ENCODE peak calls at places on chromosomes 7 and 10, in four cellular contexts. B is bronchial epithelial cell, C is RPMI7951, A is NCI-H2029. I is an unnamed sample.

GRCh38 chr7:94394399-94395140 is at the start of gene COL1A2:
- DNase-seq in B (peak), A (peak), C (peak), I (peak)

GRCh38 chr10:71641449-71641848 is 78.1 kb downstream of the C10orf105 start:
- DNase-seq in C (no peak), A (no peak), B (no peak), I (no peak)

GRCh38 chr10:76998451-76998850 is 639.2 kb downstream of the KCNMA1 start:
- DNase-seq in A (no peak), B (no peak), C (peak), I (no peak)

GRCh38 chr10:103765981-103766380 is 89.4 kb downstream of the SH3PXD2A start:
- DNase-seq in C (peak), B (peak), A (no peak), I (no peak)

GRCh38 chr7:87148332-87148955 is 3.8 kb upstream of the DMTF1 start:
- DNase-seq in B (peak), A (no peak), C (peak), I (no peak)

GRCh38 chr7:23468721-23469149 is 1.6 kb downstream of the IGF2BP3 start:
- DNase-seq in B (no peak), A (no peak), C (no peak), I (peak)

GRCh38 chr7:28013441-28013840 is 167.2 kb downstream of the JAZF1 start:
- DNase-seq in B (no peak), A (no peak), C (no peak), I (no peak)

GRCh38 chr7:150986099-150986512 is 4.7 kb upstream of the NOS3 start:
- DNase-seq in B (peak), A (peak), C (peak), I (peak)

GRCh38 chr7:6271694-6272371 is 591 bp downstream of the CYTH3 start:
- DNase-seq in C (no peak), B (no peak), A (no peak), I (peak)

I was measured in neural crest cell.